ENCODE peak calls at places on chromosomes 4 and X, in four cellular contexts. K is K562, G is fibroblast of lung, O is H9. E is an unnamed sample. For H3K9me3, the result is how much of the 10 kb centered on the place peaks cover.

GRCh38 chr4:109434793-109435080 is 1.1 kb downstream of the SEC24B start:
- DNase-seq in K (no peak), G (peak), O (no peak), E (no peak)

GRCh38 chrX:9318213-9318612 is 146.6 kb upstream of the TBL1X start:
- DNase-seq in K (peak), G (no peak), O (no peak), E (no peak)

GRCh38 chr4:102610476-102610875 is 109.3 kb downstream of the NFKB1 start:
- DNase-seq in K (no peak), G (no peak), O (no peak), E (peak)

GRCh38 chr4:99845708-99846469 is 29.3 kb downstream of the DAPP1 start:
- DNase-seq in K (no peak), G (no peak), O (no peak), E (no peak)

GRCh38 chr4:92952426-92952825 is 648.7 kb downstream of the GRID2 start:
- DNase-seq in K (no peak), G (no peak), O (no peak), E (no peak)

GRCh38 chr4:119525771-119526712 is 102.6 kb downstream of the PDE5A start:
- DNase-seq in K (no peak), G (peak), O (no peak), E (no peak)

GRCh38 chr4:109398928-109399327 is 34.7 kb upstream of the SEC24B start:
- DNase-seq in K (no peak), G (no peak), O (no peak), E (no peak)

GRCh38 chr4:125464146-125464545 is 149.4 kb downstream of the FAT4 start:
- DNase-seq in K (no peak), G (no peak), O (no peak), E (no peak)

GRCh38 chr4:54082168-54082567 is 17.8 kb upstream of the CHIC2 start:
- DNase-seq in K (no peak), G (peak), O (no peak), E (no peak)

GRCh38 chr4:185405296-185405999 is 8.8 kb downstream of the ANKRD37 start:
- DNase-seq in K (no peak), G (no peak), O (no peak), E (no peak)

GRCh38 chr4:147975902-147976301 is 244.0 kb downstream of the ARHGAP10 start:
- DNase-seq in K (no peak), G (peak), O (no peak), E (peak)

GRCh38 chr4:176187610-176188009 is 7.8 kb downstream of the SPATA4 start:
- DNase-seq in K (no peak), G (peak), O (no peak), E (no peak)

GRCh38 chr4:88706574-88706973 is 8.9 kb upstream of the NAP1L5 start:
- DNase-seq in K (peak), G (peak), O (no peak), E (peak)

GRCh38 chr4:176789955-176790354 is 2.8 kb downstream of the VEGFC start:
- DNase-seq in K (peak), G (peak), O (no peak), E (peak)

GRCh38 chr4:602559-602942 is 22.8 kb upstream of the PDE6B start:
- DNase-seq in K (peak), G (no peak), O (peak), E (no peak)

GRCh38 chr4:3645711-3646221 is 113.5 kb upstream of the LRPAP1 start:
- DNase-seq in K (no peak), G (no peak), O (no peak), E (peak)

GRCh38 chr4:53459548-53459947 is 82.1 kb downstream of the FIP1L1 start:
- DNase-seq in K (no peak), G (peak), O (no peak), E (no peak)

GRCh38 chr4:26028793-26029511 is 114.9 kb downstream of the SMIM20 start:
- DNase-seq in K (peak), G (peak), O (peak), E (no peak)

GRCh38 chr4:133929540-133929939 is 272.0 kb downstream of the PABPC4L start:
- DNase-seq in K (no peak), G (no peak), O (no peak), E (no peak)

GRCh38 chr4:11111370-11111769 is 317.3 kb downstream of the HS3ST1 start:
- DNase-seq in K (no peak), G (no peak), O (no peak), E (no peak)

GRCh38 chr4:11106769-11107168 is 321.9 kb downstream of the HS3ST1 start:
- DNase-seq in K (no peak), G (peak), O (no peak), E (no peak)

GRCh38 chr4:11106190-11106589 is 322.5 kb downstream of the HS3ST1 start:
- DNase-seq in K (no peak), G (peak), O (no peak), E (no peak)

DNA sequence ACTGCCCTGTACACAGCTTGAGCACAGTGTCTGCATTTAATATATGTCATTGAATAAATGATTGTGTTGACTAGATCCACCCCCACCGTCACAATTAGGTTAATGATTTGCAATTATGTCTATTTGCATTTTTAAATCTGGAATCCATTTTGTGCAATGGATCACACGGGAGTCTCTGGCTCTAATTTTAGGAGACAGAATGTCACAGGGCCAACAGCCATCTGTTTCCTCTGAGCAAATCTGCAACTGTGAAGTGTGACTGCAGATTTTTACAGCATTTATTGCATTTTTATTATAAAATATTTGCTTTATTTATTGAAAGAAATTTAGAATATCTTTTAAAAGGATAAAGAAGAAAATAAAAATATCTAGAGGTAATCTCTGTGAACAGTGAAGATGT is 316.8 kb downstream of the HS3ST1 start:
- DNase-seq in K (no peak), G (no peak), O (no peak), E (no peak)
- H3K9me3 ChIP-seq in K (under half), G (under half), O (under half), E (under half)

DNA sequence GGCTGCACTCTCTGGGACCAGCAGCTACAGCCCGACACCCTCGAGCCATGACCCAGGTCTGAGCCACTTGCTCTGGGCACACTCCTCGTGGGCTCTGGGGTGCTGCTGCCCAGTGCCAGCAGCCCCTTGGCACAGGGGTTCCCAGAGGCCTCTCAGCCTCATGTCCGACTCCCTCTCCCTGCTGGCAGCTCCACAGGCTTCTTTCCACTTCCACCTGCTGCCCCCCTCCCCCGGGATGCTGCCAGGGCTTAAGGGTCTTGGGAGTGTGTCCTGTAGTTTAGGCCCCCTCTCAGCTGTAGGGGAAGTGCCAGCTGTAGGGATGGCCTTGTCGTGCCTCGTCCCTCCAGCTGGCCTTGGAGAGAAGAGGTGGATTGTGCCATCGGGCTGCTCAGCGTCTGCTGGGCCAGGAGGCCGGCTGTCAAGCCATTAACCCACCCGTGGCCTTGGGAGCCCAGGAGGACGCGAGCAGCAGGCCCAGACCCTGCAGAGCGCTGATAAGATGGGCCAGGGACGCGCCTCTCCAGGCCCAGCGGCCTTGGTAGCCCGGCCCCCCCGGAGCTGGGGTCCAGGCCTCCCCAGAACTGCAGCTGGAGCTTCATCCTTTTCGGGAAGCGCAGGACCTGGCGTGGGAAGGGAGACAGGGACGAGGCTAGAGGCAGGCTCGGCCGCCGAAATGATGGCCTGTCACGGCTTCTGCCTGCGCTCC is 1.0 kb upstream of the USP27X start:
- DNase-seq in K (peak), G (no peak), O (no peak), E (peak)
- H3K4me2 ChIP-seq in K (peak), G (peak), O (peak), E (peak)

DNA sequence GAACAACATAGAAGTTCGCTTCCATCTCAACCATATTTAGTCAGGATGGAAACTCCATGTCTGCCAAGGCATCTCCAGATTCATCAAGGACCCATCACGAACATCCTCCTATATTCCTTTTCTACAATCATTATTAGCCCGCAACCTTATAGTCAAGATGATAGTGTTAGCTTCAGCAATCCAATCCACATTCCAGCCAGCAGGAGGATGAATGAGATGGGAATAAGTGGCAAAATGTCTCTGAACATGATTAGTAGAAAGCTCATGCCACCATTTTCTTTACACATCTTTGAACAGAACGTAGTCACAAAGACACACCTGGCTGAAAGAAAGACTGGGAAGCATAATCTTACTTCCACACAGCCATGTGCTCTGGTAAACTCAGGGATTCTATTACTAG is 18.6 kb upstream of the NR0B1 start:
- DNase-seq in K (no peak), G (no peak), O (no peak), E (no peak)
- H3K9me3 ChIP-seq in K (under half), G (under half), O (under half), E (under half)

GRCh38 chrX:70133303-70134115 is at the start of gene IGBP1:
- DNase-seq in K (peak), G (peak), O (peak), E (peak)

GRCh38 chrX:70132877-70133302 is 357 bp upstream of the IGBP1 start:
- DNase-seq in K (no peak), G (peak), O (no peak), E (no peak)

GRCh38 chrX:70134116-70134477 is 850 bp downstream of the IGBP1 start:
- DNase-seq in K (peak), G (peak), O (no peak), E (peak)

GRCh38 chrX:70129811-70130210 is 3.4 kb upstream of the IGBP1 start:
- DNase-seq in K (peak), G (peak), O (no peak), E (peak)

DNA sequence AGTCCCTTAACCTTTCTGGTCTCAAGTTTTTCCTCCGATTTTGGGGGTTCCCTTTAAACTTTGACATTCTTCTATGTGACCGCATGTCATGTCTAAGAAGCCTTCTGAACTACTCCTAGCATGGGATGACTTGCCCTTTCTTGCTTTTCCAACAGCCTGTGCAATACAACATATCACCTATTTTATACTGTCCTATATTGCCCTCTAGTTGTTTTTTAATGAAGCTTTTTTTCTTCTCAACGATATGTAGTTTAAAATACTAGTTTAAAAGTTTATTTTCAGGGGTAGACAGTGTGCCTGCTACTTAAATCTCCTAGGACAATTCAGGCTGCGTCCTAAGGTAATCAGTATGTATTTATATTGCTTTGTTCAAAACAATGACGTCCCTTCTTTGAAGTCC is 1.0 kb upstream of the IGBP1 start:
- DNase-seq in K (peak), G (no peak), O (no peak), E (no peak)
- H3K4me2 ChIP-seq in K (no peak), G (no peak), O (no peak), E (no peak)

E was measured in osteoblast.